ENCODE peak calls at places on chromosome 12, in five cellular contexts. One of them, this sample, is unnamed.

GRCh38 chr12:112430929-112431328 is 12.2 kb downstream of the PTPN11 start:
- DNase-seq in activated CD4-positive, alpha-beta T cell treated with anti-CD3 and anti-CD28 coated beads for 4 hours: no peak
- DNase-seq in psoas muscle: no peak
- DNase-seq in heart right ventricle: no peak
- DNase-seq in hepatocyte: no peak
- DNase-seq in this sample: no peak

GRCh38 chr12:91988076-91988475 is 157.6 kb downstream of the BTG1 start:
- DNase-seq in activated CD4-positive, alpha-beta T cell treated with anti-CD3 and anti-CD28 coated beads for 4 hours: no peak
- DNase-seq in psoas muscle: no peak
- DNase-seq in heart right ventricle: no peak
- DNase-seq in hepatocyte: no peak
- DNase-seq in this sample: no peak

GRCh38 chr12:5264006-5264405 is 167.9 kb upstream of the NTF3 start:
- DNase-seq in activated CD4-positive, alpha-beta T cell treated with anti-CD3 and anti-CD28 coated beads for 4 hours: no peak
- DNase-seq in psoas muscle: no peak
- DNase-seq in heart right ventricle: no peak
- DNase-seq in hepatocyte: peak; percentile 62
- DNase-seq in this sample: no peak

GRCh38 chr12:62861586-62861985 is 73.4 kb downstream of the PPM1H start:
- DNase-seq in activated CD4-positive, alpha-beta T cell treated with anti-CD3 and anti-CD28 coated beads for 4 hours: no peak
- DNase-seq in psoas muscle: no peak
- DNase-seq in heart right ventricle: no peak
- DNase-seq in hepatocyte: no peak
- DNase-seq in this sample: no peak

GRCh38 chr12:17928708-17929366 is 161.2 kb downstream of the RERGL start:
- DNase-seq in activated CD4-positive, alpha-beta T cell treated with anti-CD3 and anti-CD28 coated beads for 4 hours: no peak
- DNase-seq in psoas muscle: no peak
- DNase-seq in heart right ventricle: no peak
- DNase-seq in hepatocyte: peak; percentile 30
- DNase-seq in this sample: no peak

GRCh38 chr12:95646781-95647184 is 95.5 kb upstream of the USP44 start:
- DNase-seq in activated CD4-positive, alpha-beta T cell treated with anti-CD3 and anti-CD28 coated beads for 4 hours: no peak
- DNase-seq in psoas muscle: no peak
- DNase-seq in heart right ventricle: no peak
- DNase-seq in hepatocyte: no peak
- DNase-seq in this sample: no peak

GRCh38 chr12:6200266-6201198 is at the start of gene CD9:
- DNase-seq in activated CD4-positive, alpha-beta T cell treated with anti-CD3 and anti-CD28 coated beads for 4 hours: peak; percentile 27
- DNase-seq in psoas muscle: peak; percentile 64
- DNase-seq in heart right ventricle: peak; percentile 75
- DNase-seq in hepatocyte: peak; percentile 82
- DNase-seq in this sample: peak; percentile 77

GRCh38 chr12:105426766-105427165 is 96.3 kb downstream of the C12orf75 start:
- DNase-seq in activated CD4-positive, alpha-beta T cell treated with anti-CD3 and anti-CD28 coated beads for 4 hours: no peak
- DNase-seq in psoas muscle: no peak
- DNase-seq in heart right ventricle: no peak
- DNase-seq in hepatocyte: no peak
- DNase-seq in this sample: no peak

GRCh38 chr12:123363743-123364531 is 710 bp downstream of the SBNO1 start:
- DNase-seq in activated CD4-positive, alpha-beta T cell treated with anti-CD3 and anti-CD28 coated beads for 4 hours: peak; percentile 31
- DNase-seq in psoas muscle: peak; percentile 32
- DNase-seq in heart right ventricle: peak; percentile 30
- DNase-seq in hepatocyte: no peak
- DNase-seq in this sample: peak; percentile 50